ENCODE peak calls at places on chromosomes 4 and X, in nine cellular contexts. S is mesenchymal stem cell; T is CD8-positive, alpha-beta T cell; G is tibial artery; D is breast epithelium; A is pancreas; K is IMR-90; P is SK-N-SH; Z is mesendoderm. N is an unnamed sample.
A peak's percentile ranks its signal among the peaks of the same experiment; 100 is the strongest.

GRCh38 chr4:11599044-11599443 is 170.3 kb upstream of the HS3ST1 start:
- DNase-seq in S (no peak), G (no peak), P (no peak), D (no peak), K (no peak), Z (no peak), T (no peak), A (no peak), N (no peak)

GRCh38 chr4:17347445-17347844 is 164.4 kb downstream of the QDPR start:
- DNase-seq in Z (peak; percentile 72), A (no peak), D (no peak), P (peak; percentile 46), S (no peak), K (peak; percentile 19), G (no peak), T (no peak), N (no peak)

GRCh38 chr4:173182403-173182802 is 13.8 kb downstream of the GALNT7 start:
- DNase-seq in K (peak; percentile 88), A (no peak), Z (no peak), S (peak; percentile 79), T (no peak), D (no peak), G (no peak), P (no peak), N (no peak)

GRCh38 chrX:15509845-15510244 is 9.2 kb downstream of the BMX start:
- DNase-seq in K (no peak), G (no peak), S (no peak), Z (no peak), P (no peak), D (no peak), T (no peak), A (no peak), N (no peak)

GRCh38 chr4:53309321-53310020 is 56.4 kb downstream of the SCFD2 start:
- DNase-seq in P (no peak), Z (no peak), D (no peak), S (no peak), T (no peak), A (no peak), G (no peak), K (no peak), N (no peak)

GRCh38 chr4:184472540-184473264 is 1.6 kb downstream of the IRF2 start:
- DNase-seq in D (peak; percentile 59), A (peak; percentile 87), G (peak; percentile 91), Z (peak; percentile 79), T (peak; percentile 49), K (peak; percentile 51), S (peak; percentile 80), P (peak; percentile 87), N (peak; percentile 77)

GRCh38 chrX:28787206-28787605 is 200.0 kb downstream of the IL1RAPL1 start:
- DNase-seq in K (peak; percentile 84), A (no peak), T (no peak), P (no peak), D (no peak), S (peak; percentile 60), Z (peak; percentile 5), G (no peak), N (no peak)

GRCh38 chrX:109537324-109537665 is 651 bp downstream of the NXT2 start:
- DNase-seq in A (no peak), Z (no peak), T (no peak), P (no peak), K (peak; percentile 77), G (no peak), D (peak; percentile 54), S (peak; percentile 95), N (no peak)

GRCh38 chrX:40277672-40278071 is 179.9 kb upstream of the BCOR start:
- DNase-seq in G (no peak), S (no peak), P (no peak), A (no peak), K (no peak), Z (no peak), T (no peak), D (no peak), N (no peak)

GRCh38 chrX:37926700-37927099 is 79.3 kb upstream of the DYNLT3 start:
- DNase-seq in D (no peak), G (no peak), S (peak; percentile 40), A (no peak), K (peak; percentile 41), Z (peak; percentile 32), P (peak; percentile 8), T (no peak), N (no peak)

GRCh38 chrX:122418758-122419157 is 765.3 kb upstream of the GRIA3 start:
- DNase-seq in G (no peak), T (no peak), A (no peak), S (no peak), Z (no peak), P (no peak), D (no peak), K (no peak), N (no peak)

GRCh38 chrX:34848281-34848680 is 94.3 kb upstream of the FAM47B start:
- DNase-seq in T (no peak), S (no peak), D (no peak), K (peak; percentile 66), Z (no peak), A (no peak), G (no peak), P (no peak), N (no peak)

GRCh38 chrX:105018865-105019264 is 201.6 kb downstream of the TEX13A start:
- DNase-seq in S (peak; percentile 38), A (no peak), T (no peak), K (no peak), Z (no peak), P (no peak), G (no peak), D (no peak), N (no peak)

GRCh38 chr4:14943749-14944148 is 58.5 kb upstream of the CPEB2 start:
- DNase-seq in D (no peak), P (no peak), A (no peak), S (no peak), T (no peak), Z (no peak), G (no peak), K (no peak), N (no peak)

DNA sequence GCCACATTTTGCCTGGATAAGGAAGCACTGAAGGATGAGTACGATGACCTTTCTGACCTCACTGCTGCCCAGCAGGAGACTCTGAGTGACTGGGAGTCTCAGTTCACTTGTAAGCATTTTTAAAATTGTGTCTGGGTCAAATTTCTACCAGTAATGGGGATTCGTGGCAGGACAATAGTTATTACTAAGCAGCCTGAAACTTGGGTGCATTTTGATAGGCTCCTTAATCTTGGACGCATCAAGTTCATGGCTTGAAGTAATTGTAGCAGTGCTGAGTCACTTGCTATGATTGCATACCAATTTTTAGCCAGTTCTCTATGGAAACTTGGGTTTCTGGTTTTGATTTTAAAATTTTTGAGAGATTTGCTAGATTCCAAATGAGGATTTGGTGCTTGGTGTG is 4.3 kb downstream of the PGRMC1 start:
- DNase-seq in K (peak; percentile 75), Z (no peak), A (no peak), S (no peak), G (no peak), T (no peak), D (no peak), P (no peak), N (no peak)
- H3K4me1 ChIP-seq in K (peaks cover 4% of the 10 kb centered on the region), Z (no peaks in the 10 kb centered on the region), A (no peaks in the 10 kb centered on the region), S (peaks cover 4% of the 10 kb centered on the region), G (no peaks in the 10 kb centered on the region), T (peaks cover 8% of the 10 kb centered on the region), D (no peaks in the 10 kb centered on the region), P (peaks cover 3% of the 10 kb centered on the region), N (no peaks in the 10 kb centered on the region)

DNA sequence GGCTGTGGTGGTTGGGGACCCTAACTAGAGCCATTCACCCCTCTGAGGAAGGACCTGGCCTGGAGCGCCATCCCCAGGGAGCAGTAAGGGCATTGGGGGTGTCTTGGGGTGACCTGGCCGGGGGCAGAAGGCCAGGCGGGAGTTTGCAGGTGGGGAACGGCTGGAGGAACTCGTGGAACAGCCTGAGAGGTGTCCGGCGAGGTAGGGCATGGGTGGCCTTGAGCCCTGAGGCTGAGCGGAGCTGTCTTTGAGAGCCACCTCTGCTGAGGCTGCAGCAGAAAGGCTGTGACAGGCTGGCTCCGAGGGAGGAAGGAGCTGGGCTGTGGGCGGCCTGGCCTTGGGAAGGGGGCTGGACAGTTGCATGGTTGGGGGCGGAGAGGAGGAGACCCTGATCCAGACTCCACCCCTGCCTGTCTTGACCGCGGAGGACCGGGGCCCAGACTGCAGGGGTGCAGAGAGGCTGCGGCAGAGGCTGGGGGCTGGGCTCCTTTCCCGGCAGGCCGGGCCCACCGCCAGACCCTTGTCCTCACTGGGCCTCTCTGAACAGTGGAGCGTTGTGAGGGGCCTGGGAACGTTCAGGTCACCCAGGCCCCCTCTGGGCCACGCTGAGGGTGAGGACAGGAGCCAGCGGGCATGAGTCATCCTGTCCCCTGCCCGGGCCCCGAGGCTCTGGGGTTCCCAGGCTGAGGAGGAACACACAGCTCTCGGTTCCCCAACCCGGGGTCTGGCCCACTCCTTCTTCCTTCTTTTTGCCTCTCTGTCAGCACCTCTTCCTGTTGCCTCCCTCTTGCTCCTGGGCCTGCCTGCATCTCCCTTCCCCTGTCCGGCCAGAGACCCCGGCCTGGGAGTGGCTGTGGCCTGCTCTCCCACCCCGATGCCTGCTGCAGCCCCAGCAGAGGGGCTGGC is 8.1 kb downstream of the SH3BP2 start:
- DNase-seq in P (peak; percentile 76), S (peak; percentile 90), Z (peak; percentile 79), A (peak; percentile 67), G (peak; percentile 81), D (peak; percentile 57), T (no peak), K (peak; percentile 37), N (peak; percentile 86)
- H3K4me1 ChIP-seq in P (peaks cover 65% of the 10 kb centered on the region), S (peaks cover 83% of the 10 kb centered on the region), Z (peaks cover 2% of the 10 kb centered on the region), A (peaks cover 73% of the 10 kb centered on the region), G (peaks cover 34% of the 10 kb centered on the region), D (peaks cover 36% of the 10 kb centered on the region), T (peaks cover 47% of the 10 kb centered on the region), K (peaks cover 41% of the 10 kb centered on the region), N (peaks cover 18% of the 10 kb centered on the region)

GRCh38 chr4:8557151-8558076 is 22.8 kb upstream of the GPR78 start:
- DNase-seq in K (no peak), D (no peak), A (no peak), Z (no peak), G (peak; percentile 58), S (no peak), P (no peak), T (no peak), N (peak; percentile 13)

GRCh38 chr4:8554555-8555100 is 25.6 kb upstream of the GPR78 start:
- DNase-seq in K (no peak), S (no peak), D (no peak), T (no peak), P (no peak), G (peak; percentile 51), A (no peak), Z (no peak), N (no peak)

GRCh38 chr4:8553958-8554357 is 26.2 kb upstream of the GPR78 start:
- DNase-seq in S (no peak), Z (peak; percentile 57), A (no peak), D (no peak), K (no peak), T (no peak), P (no peak), G (peak; percentile 41), N (peak; percentile 25)

GRCh38 chr4:8556341-8557150 is 23.6 kb upstream of the GPR78 start:
- DNase-seq in G (peak; percentile 28), S (no peak), K (no peak), D (no peak), Z (peak; percentile 65), P (no peak), T (no peak), A (no peak), N (peak; percentile 21)

GRCh38 chr4:8555716-8556115 is 24.5 kb upstream of the GPR78 start:
- DNase-seq in Z (no peak), P (no peak), S (no peak), K (no peak), G (no peak), T (no peak), D (no peak), A (no peak), N (no peak)
- H3K4me1 ChIP-seq in Z (peaks cover 10% of the 10 kb centered on the region), P (no peaks in the 10 kb centered on the region), S (peaks cover 17% of the 10 kb centered on the region), K (peaks cover 2% of the 10 kb centered on the region), G (no peaks in the 10 kb centered on the region), T (no peaks in the 10 kb centered on the region), D (no peaks in the 10 kb centered on the region), A (no peaks in the 10 kb centered on the region), N (no peaks in the 10 kb centered on the region)

GRCh38 chr4:102610476-102610875 is 109.3 kb downstream of the NFKB1 start:
- DNase-seq in G (no peak), S (no peak), D (no peak), P (no peak), Z (peak; percentile 22), T (no peak), A (no peak), K (no peak), N (no peak)
- H3K4me1 ChIP-seq in G (no peaks in the 10 kb centered on the region), S (peaks cover 1% of the 10 kb centered on the region), D (no peaks in the 10 kb centered on the region), P (no peaks in the 10 kb centered on the region), Z (peaks cover 6% of the 10 kb centered on the region), T (peaks cover 67% of the 10 kb centered on the region), A (no peaks in the 10 kb centered on the region), K (no peaks in the 10 kb centered on the region), N (no peaks in the 10 kb centered on the region)